ENCODE peak calls at places on chromosomes 16 and 17, in six cellular contexts. D is H1, N is ovary, O is A549, I is suprapubic skin, R is sigmoid colon. F is an unnamed sample.

GRCh38 chr16:50520451-50521245 is 27.5 kb upstream of the NKD1 start:
- DNase-seq in N (no peak), D (no peak), R (peak), O (no peak), I (no peak), F (no peak)

GRCh38 chr16:73268311-73268997 is 220.5 kb upstream of the ZFHX3 start:
- DNase-seq in R (no peak), D (no peak), O (peak), I (no peak), N (no peak), F (no peak)

GRCh38 chr16:29926675-29927522 is 873 bp upstream of the KCTD13 start:
- DNase-seq in I (peak), D (no peak), O (peak), N (peak), R (peak), F (no peak)

GRCh38 chr16:28042856-28043255 is 20.7 kb downstream of the GSG1L start:
- DNase-seq in I (no peak), O (no peak), R (no peak), D (no peak), N (no peak), F (no peak)

GRCh38 chr16:80084163-80084562 is 456.6 kb upstream of the DYNLRB2 start:
- DNase-seq in I (no peak), O (no peak), N (no peak), D (no peak), R (no peak), F (no peak)

GRCh38 chr16:50284131-50284911 is 18.0 kb downstream of the ADCY7 start:
- DNase-seq in D (no peak), O (no peak), R (no peak), I (no peak), N (no peak), F (no peak)

GRCh38 chr16:71359431-71359830 is 908 bp downstream of the CALB2 start:
- DNase-seq in O (no peak), I (no peak), N (no peak), D (no peak), R (no peak), F (no peak)

GRCh38 chr16:88558457-88559442 is 11.5 kb upstream of the ZC3H18 start:
- DNase-seq in N (peak), O (peak), D (no peak), I (no peak), R (peak), F (peak)

GRCh38 chr16:75550211-75550662 is 5.8 kb downstream of the TMEM231 start:
- DNase-seq in N (no peak), R (no peak), D (peak), I (no peak), O (peak), F (no peak)

GRCh38 chr17:16491131-16491702 is 776 bp downstream of the LRRC75A start:
- DNase-seq in N (no peak), O (no peak), R (no peak), I (no peak), D (no peak), F (no peak)

GRCh38 chr16:11025120-11025531 is 80.8 kb downstream of the CLEC16A start:
- DNase-seq in O (no peak), D (no peak), I (no peak), R (no peak), N (no peak), F (no peak)

GRCh38 chr17:73546121-73546520 is 98.1 kb downstream of the SDK2 start:
- DNase-seq in O (no peak), R (no peak), I (no peak), N (no peak), D (no peak), F (no peak)

GRCh38 chr17:34675143-34675542 is 95.8 kb downstream of the TMEM132E start:
- DNase-seq in O (no peak), R (no peak), I (no peak), D (no peak), N (no peak), F (no peak)

GRCh38 chr16:87918314-87918713 is 18.0 kb downstream of the CA5A start:
- DNase-seq in D (no peak), R (peak), O (no peak), I (peak), N (peak), F (peak)

GRCh38 chr17:41559548-41559947 is 12.3 kb downstream of the KRT9 start:
- DNase-seq in R (no peak), I (no peak), O (no peak), D (no peak), N (no peak), F (no peak)

GRCh38 chr16:23500212-23500865 is 10.0 kb downstream of the GGA2 start:
- DNase-seq in R (no peak), N (no peak), O (no peak), D (no peak), I (peak), F (no peak)

GRCh38 chr17:38706625-38707298 is 1.7 kb downstream of the MLLT6 start:
- DNase-seq in I (no peak), O (no peak), D (no peak), N (no peak), R (no peak), F (no peak)

GRCh38 chr17:36697907-36698526 is 96.6 kb downstream of the MRM1 start:
- DNase-seq in I (no peak), R (no peak), D (no peak), O (no peak), N (no peak), F (no peak)

GRCh38 chr16:11114366-11115164 is 141.4 kb downstream of the SOCS1 start:
- DNase-seq in N (no peak), I (no peak), D (no peak), R (no peak), O (no peak), F (no peak)

DNA sequence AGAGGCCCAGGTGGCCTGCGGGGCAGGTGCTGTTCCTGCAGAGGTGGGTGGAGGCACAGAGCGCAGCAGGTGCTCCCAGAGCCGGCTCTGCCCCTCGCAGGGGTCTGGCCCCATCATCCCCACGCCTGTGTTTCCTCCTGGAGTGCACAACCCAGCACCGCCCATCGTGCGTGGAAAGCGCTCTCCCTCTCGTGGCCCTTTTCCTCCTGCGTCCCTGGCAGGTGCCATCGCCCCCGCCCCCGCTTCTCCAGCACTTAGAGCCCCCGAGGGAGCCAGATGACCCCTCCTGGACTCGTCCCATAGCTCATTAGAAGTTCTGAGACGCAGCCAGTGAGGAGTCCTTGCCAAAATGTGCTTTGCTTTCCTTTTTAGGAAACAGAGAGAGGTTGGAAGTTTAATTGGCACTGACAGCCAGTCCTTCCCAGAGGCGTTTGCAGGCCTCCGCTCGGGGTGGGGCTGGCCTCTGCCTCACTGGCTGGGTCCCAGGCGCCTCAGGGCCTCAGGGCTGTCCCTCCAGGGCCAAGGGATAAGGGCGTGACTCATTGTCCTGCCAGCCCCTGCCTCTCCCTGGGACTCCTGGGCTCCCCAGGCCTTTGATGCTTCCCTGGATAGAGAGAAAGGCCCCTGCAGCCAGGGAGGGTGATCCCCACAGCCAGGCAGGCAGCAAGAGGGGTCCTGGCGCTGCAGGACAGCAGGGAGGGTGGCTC is 32.2 kb upstream of the CHMP6 start:
- DNase-seq in I (peak), D (no peak), N (peak), R (peak), O (no peak), F (peak)
- TF ChIP-seq EP300 in I (no peak), D (no peak), N (no peak), R (peak), O (no peak), F (peak)

GRCh38 chr17:62616993-62617893 is 10.2 kb upstream of the MRC2 start:
- DNase-seq in O (no peak), N (no peak), D (no peak), I (no peak), R (no peak), F (no peak)

GRCh38 chr17:62619413-62620155 is 7.9 kb upstream of the MRC2 start:
- DNase-seq in I (no peak), D (no peak), O (no peak), R (no peak), N (no peak), F (no peak)

GRCh38 chr17:62617894-62618472 is 9.5 kb upstream of the MRC2 start:
- DNase-seq in O (no peak), I (no peak), D (no peak), N (no peak), R (no peak), F (no peak)

GRCh38 chr17:62618647-62619412 is 8.6 kb upstream of the MRC2 start:
- DNase-seq in R (no peak), N (no peak), D (no peak), I (no peak), O (no peak), F (no peak)

GRCh38 chr17:62621223-62621622 is 6.2 kb upstream of the MRC2 start:
- DNase-seq in O (no peak), R (no peak), I (no peak), D (no peak), N (no peak), F (no peak)
- H3K4me3 ChIP-seq in O (no peak), R (no peak), I (no peak), D (no peak), N (no peak), F (no peak)

DNA sequence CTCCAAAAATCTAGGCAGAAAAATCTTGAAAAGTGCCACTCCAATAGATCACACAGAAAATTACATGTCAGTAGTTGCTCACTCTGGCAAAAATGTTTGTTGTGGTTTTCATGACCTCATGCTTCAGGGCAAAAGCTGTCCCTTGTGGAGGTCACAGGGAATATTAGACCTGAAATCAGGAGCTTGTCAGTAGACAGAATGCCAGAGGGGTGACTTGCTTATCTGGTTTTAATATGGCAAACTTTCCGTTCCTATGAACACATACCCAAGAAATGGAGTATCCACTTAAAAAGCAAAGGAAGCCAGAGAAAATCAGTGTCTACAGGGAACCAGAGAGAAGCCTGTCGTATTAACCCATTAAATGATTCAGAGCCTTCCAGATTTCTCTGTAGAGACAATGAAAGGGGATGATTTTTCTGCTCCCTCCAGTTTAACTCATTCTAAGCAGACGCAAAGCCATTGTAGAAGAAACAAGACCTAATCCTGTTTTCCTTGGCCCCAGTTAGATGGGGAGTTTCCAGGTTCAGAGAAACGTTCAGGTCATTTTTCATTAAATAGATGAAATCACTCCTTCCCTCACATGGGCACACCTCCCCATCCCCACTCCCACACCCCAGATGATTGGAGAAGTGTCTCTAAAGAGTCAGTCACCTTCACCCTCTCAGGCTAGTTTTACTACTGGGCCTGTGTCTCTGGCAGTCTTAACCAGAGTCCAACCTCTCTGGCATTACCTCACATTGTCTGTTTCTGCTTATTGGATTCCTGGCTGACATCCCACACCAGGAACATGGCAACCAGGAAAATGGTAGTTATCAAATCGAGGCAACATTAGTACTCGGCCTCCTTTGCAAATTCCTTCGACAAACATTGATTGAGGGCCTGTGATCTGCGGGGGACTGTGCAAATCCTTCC is 6.0 kb downstream of the SOX9 start:
- DNase-seq in O (peak), I (no peak), N (no peak), D (no peak), R (no peak), F (no peak)
- TF ChIP-seq EP300 in O (no peak), I (no peak), N (no peak), D (no peak), R (no peak), F (no peak)

GRCh38 chr17:40451420-40451819 is 8.2 kb downstream of the IGFBP4 start:
- DNase-seq in R (peak), N (peak), O (no peak), I (no peak), D (no peak), F (peak)
- H3K4me3 ChIP-seq in R (no peak), N (no peak), O (peak), I (no peak), D (no peak), F (no peak)

GRCh38 chr17:51103451-51103850 is 17.2 kb downstream of the SPAG9 start:
- DNase-seq in N (no peak), I (no peak), R (no peak), O (no peak), D (no peak), F (no peak)

GRCh38 chr17:51103050-51103449 is 17.6 kb downstream of the SPAG9 start:
- DNase-seq in I (no peak), O (no peak), N (no peak), R (no peak), D (no peak), F (no peak)

DNA sequence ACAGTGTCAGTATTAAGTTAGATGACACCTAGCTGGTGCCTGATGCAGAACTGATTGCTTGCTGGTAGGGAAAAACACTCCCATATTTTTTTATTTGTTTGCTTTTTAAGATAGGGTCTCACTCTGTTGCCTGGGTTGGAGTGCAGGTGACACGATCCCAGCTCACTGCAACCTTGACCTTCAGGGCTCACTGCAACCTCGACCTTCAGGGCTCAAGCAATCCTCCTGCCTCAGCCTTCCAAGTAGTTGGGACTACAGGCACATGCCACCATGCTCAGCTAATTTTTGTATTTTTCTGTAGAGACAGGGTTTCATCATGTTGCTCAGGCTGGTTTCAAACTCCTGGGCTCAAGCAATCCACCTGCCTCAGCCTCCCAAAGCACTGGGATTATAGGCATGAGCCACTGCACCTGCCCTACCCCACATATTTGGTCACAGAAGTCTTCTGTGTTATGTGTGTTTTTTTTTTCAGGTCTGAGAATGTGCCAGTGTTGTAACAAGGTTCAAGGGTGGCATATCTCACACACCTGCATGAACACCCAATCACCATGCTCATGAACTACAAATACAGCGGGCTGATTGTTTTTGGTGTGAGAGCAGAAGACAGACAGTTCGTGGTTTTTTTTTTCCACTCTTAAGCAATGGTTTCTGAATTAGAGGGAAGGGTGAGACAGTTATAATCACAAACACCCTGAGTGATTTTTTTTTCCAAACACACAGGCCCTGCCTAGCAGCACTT is 22.8 kb downstream of the SPAG9 start:
- DNase-seq in R (no peak), O (no peak), D (no peak), I (no peak), N (no peak), F (no peak)
- TF ChIP-seq EP300 in R (no peak), O (no peak), D (no peak), I (no peak), N (no peak), F (no peak)

GRCh38 chr17:183021-183420 is 1.6 kb upstream of the DOC2B start:
- DNase-seq in O (no peak), N (no peak), D (no peak), I (no peak), R (no peak), F (no peak)

GRCh38 chr17:180380-181212 is 854 bp downstream of the DOC2B start:
- DNase-seq in I (no peak), O (no peak), D (no peak), R (no peak), N (no peak), F (no peak)

GRCh38 chr17:182164-182751 is 808 bp upstream of the DOC2B start:
- DNase-seq in N (no peak), R (no peak), O (no peak), D (no peak), I (no peak), F (no peak)

GRCh38 chr17:179721-180379 is 1.6 kb downstream of the DOC2B start:
- DNase-seq in N (no peak), O (no peak), I (no peak), R (no peak), D (no peak), F (no peak)

GRCh38 chr17:181213-182163 is at the start of gene DOC2B:
- DNase-seq in R (no peak), N (no peak), O (peak), D (no peak), I (no peak), F (no peak)
- H3K4me3 ChIP-seq in R (peak), N (peak), O (peak), D (peak), I (peak), F (no peak)

DNA sequence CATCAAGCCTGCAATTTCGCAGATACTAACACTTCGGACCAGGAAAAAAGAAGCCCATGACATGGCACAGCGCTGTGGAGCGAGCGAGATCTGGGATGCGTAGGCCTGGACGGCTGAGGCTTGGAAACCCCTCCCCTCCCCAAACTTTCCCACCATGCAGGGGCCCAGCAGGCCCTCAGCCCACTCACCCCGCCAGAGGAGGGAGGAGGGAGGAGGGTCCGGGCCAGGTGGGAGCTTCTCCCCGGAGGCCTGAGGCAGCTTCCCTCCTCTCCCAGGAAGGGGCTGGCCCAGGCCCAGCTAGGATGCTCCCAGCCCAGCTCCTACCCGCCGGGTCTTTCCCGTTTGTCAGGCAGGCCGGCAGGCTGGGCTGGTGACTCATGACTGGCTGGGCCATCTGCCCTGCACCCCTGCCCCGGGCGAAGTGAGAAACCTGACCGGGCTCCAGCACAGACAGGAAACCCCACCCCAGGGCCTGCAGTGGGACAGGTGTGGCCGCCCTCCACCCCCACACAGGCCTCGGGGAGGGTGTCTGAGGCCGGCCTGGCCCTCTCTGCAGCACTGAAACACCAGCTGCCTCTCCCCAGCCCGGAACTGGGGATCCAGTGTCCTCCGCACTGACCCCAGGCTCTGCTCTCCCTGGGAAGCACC is 34.3 kb upstream of the SLC38A10 start:
- DNase-seq in I (peak), O (peak), N (peak), D (no peak), R (peak), F (peak)
- TF ChIP-seq EP300 in I (no peak), O (peak), N (no peak), D (no peak), R (no peak), F (no peak)

GRCh38 chr17:49851387-49852291 is 3.8 kb upstream of the TAC4 start:
- DNase-seq in R (peak), N (peak), D (no peak), O (peak), I (peak), F (peak)

GRCh38 chr17:49853470-49854015 is 5.7 kb upstream of the TAC4 start:
- DNase-seq in R (no peak), I (no peak), D (no peak), O (no peak), N (no peak), F (no peak)

GRCh38 chr17:49849711-49850610 is 2.1 kb upstream of the TAC4 start:
- DNase-seq in O (no peak), R (peak), I (no peak), D (no peak), N (no peak), F (no peak)

GRCh38 chr17:49848739-49849138 is 870 bp upstream of the TAC4 start:
- DNase-seq in D (no peak), R (no peak), N (no peak), I (no peak), O (no peak), F (no peak)

DNA sequence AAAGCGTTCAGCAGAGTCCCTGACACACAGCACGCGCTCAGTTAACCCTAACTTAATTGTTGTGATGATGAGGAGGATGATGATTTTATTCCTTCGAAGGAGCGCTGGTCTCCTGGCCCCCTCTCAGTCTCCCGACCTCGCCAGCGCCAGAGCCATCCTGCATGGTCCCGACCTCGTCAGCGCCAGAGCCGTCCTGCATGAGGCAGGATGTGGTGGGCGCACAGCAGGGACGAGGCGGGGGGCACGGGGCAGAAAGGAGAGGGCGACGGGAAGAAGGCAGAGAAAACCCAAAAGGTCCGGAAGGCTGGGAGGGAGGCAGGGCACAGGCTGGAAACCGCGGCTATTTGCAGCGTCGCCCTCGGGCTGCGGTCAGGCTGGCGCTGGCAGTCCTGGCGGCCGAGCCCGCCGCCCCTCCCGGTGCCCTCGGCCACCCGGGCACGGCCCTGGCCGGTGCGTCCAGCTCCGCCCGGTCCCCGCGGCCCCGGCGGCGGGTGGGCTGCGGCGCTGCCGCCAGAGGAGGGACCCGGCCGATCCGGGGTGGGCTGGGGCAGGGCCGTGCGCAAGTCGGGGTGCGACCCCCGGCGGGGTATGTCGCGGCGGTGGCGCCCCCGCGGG is 3.0 kb upstream of the TAC4 start:
- DNase-seq in R (no peak), O (no peak), I (no peak), D (no peak), N (no peak), F (no peak)
- H3K4me3 ChIP-seq in R (peak), O (peak), I (peak), D (peak), N (peak), F (peak)